ENCODE peak calls at places on chromosome 5, in seven cellular contexts. X is aorta; E is mucosa of descending colon; Y is iris pigment epithelial cell; V is lung; Q is Calu3; F is activated CD4-positive, alpha-beta T cell treated with anti-CD3 and anti-CD28 coated beads for 1 hour. L is an unnamed sample.

GRCh38 chr5:31827862-31828261 is 188.9 kb downstream of the PDZD2 start:
- DNase-seq in X (no peak), E (no peak), Y (peak), V (no peak), Q (no peak), F (no peak), L (no peak)

GRCh38 chr5:60763061-60763460 is 63.1 kb upstream of the DEPDC1B start:
- DNase-seq in X (no peak), E (no peak), Y (no peak), V (no peak), Q (no peak), F (no peak), L (no peak)

GRCh38 chr5:63262191-63262981 is 683.8 kb downstream of the LRRC70 start:
- DNase-seq in X (no peak), E (no peak), Y (peak), V (no peak), Q (no peak), F (no peak), L (peak)

GRCh38 chr5:132203464-132203818 is 24.2 kb downstream of the P4HA2 start:
- DNase-seq in X (no peak), E (no peak), Y (peak), V (no peak), Q (no peak), F (no peak), L (no peak)

GRCh38 chr5:139215176-139215975 is 17.2 kb upstream of the SIL1 start:
- DNase-seq in X (no peak), E (no peak), Y (peak), V (no peak), Q (no peak), F (no peak), L (no peak)

GRCh38 chr5:111869681-111870080 is 112.7 kb upstream of the NREP start:
- DNase-seq in X (no peak), E (no peak), Y (peak), V (no peak), Q (no peak), F (no peak), L (no peak)

GRCh38 chr5:127938746-127939145 is 144.8 kb upstream of the SLC12A2 start:
- DNase-seq in X (no peak), E (no peak), Y (no peak), V (no peak), Q (no peak), F (no peak), L (no peak)

GRCh38 chr5:136631176-136631575 is 265.8 kb upstream of the TRPC7 start:
- DNase-seq in X (no peak), E (no peak), Y (peak), V (no peak), Q (no peak), F (no peak), L (no peak)

GRCh38 chr5:135245521-135246499 is 153.2 kb downstream of the MACROH2A1 start:
- DNase-seq in X (no peak), E (no peak), Y (peak), V (no peak), Q (peak), F (no peak), L (no peak)

GRCh38 chr5:72611111-72611724 is 104.0 kb upstream of the ZNF366 start:
- DNase-seq in X (peak), E (peak), Y (peak), V (peak), Q (peak), F (peak), L (peak)

GRCh38 chr5:136066705-136067271 is 38.0 kb downstream of the TGFBI start:
- DNase-seq in X (no peak), E (peak), Y (peak), V (no peak), Q (peak), F (no peak), L (peak)